ENCODE peak calls at places on chromosomes 5 and 9, in nine cellular contexts. A, B, V, Z, Y, M, K, I and C are unnamed samples.

GRCh38 chr5:103562453-103563157 is at the start of gene NUDT12:
- DNase-seq in Y (peak; percentile 48), I (peak; percentile 78), V (peak; percentile 94), Z (no peak), A (peak; percentile 44), B (peak; percentile 96), K (peak; percentile 60), M (peak; percentile 69), C (peak; percentile 40)

GRCh38 chr5:97266576-97266975 is 83.5 kb upstream of the RIOK2 start:
- DNase-seq in V (no peak), Y (no peak), B (peak; percentile 8), I (no peak), M (no peak), A (no peak), K (no peak), Z (no peak), C (no peak)

GRCh38 chr9:12185856-12186255 is 507.3 kb upstream of the TYRP1 start:
- DNase-seq in V (no peak), Y (no peak), A (no peak), B (no peak), K (no peak), M (no peak), Z (no peak), I (no peak), C (no peak)

GRCh38 chr5:145976431-145977155 is 40.2 kb downstream of the SH3RF2 start:
- DNase-seq in A (peak; percentile 86), Y (no peak), Z (no peak), I (no peak), V (no peak), K (no peak), M (no peak), B (no peak), C (no peak)

GRCh38 chr9:125241863-125242739 is 958 bp upstream of the HSPA5 start:
- DNase-seq in Y (no peak), B (peak; percentile 23), I (no peak), K (no peak), V (peak; percentile 71), A (peak; percentile 47), M (no peak), Z (no peak), C (no peak)

GRCh38 chr9:5549671-5550650 is 39.6 kb downstream of the PDCD1LG2 start:
- DNase-seq in V (peak; percentile 45), K (no peak), M (no peak), B (no peak), Z (no peak), Y (peak; percentile 17), I (no peak), A (no peak), C (no peak)

GRCh38 chr5:148314187-148314586 is 2.0 kb downstream of the SPINK7 start:
- DNase-seq in M (no peak), V (no peak), B (no peak), Y (no peak), K (no peak), A (no peak), I (no peak), Z (no peak), C (no peak)

GRCh38 chr9:116437411-116438370 is 249.4 kb upstream of the TRIM32 start:
- DNase-seq in Z (no peak), Y (no peak), B (no peak), I (no peak), K (no peak), M (no peak), A (no peak), V (peak; percentile 28), C (no peak)

GRCh38 chr9:114893221-114893620 is 37.2 kb downstream of the TNFSF8 start:
- DNase-seq in A (peak; percentile 12), M (no peak), K (no peak), V (no peak), Z (no peak), Y (no peak), B (no peak), I (no peak), C (no peak)

GRCh38 chr5:61817472-61818326 is 485.6 kb downstream of the ZSWIM6 start:
- DNase-seq in B (peak; percentile 83), Y (peak; percentile 22), V (peak; percentile 85), I (no peak), Z (no peak), K (peak; percentile 15), M (no peak), A (no peak), C (no peak)

GRCh38 chr9:87141124-87141523 is 193.8 kb upstream of the GAS1 start:
- DNase-seq in M (no peak), B (no peak), K (no peak), A (no peak), V (no peak), Z (no peak), I (no peak), Y (no peak), C (no peak)

GRCh38 chr9:11319477-11320060 is 706.8 kb upstream of the PTPRD start:
- DNase-seq in B (peak; percentile 35), A (peak; percentile 11), K (peak; percentile 4), M (no peak), V (peak; percentile 61), I (peak; percentile 53), Z (no peak), Y (no peak), C (no peak)